ENCODE peak calls at places on chromosome 7, in ten cellular contexts. A, L, B, G, P, H, F, S, J and D are unnamed samples.

GRCh38 chr7:31002256-31002655 is 38.5 kb downstream of the GHRHR start:
- DNase-seq in A (no peak), L (no peak), B (no peak), G (no peak), P (no peak), H (no peak), F (peak; percentile 33), S (no peak), J (no peak), D (no peak)

GRCh38 chr7:106462365-106462859 is 177.6 kb upstream of the NAMPT start:
- DNase-seq in A (no peak), L (no peak), B (no peak), G (no peak), P (no peak), H (peak; percentile 39), F (peak; percentile 75), S (peak; percentile 39), J (no peak), D (no peak)

GRCh38 chr7:98802781-98803110 is 67.1 kb downstream of the TMEM130 start:
- DNase-seq in A (no peak), L (no peak), B (no peak), G (no peak), P (no peak), H (peak; percentile 46), F (no peak), S (no peak), J (no peak), D (no peak)

GRCh38 chr7:136687693-136688322 is 180.6 kb upstream of the CHRM2 start:
- DNase-seq in A (no peak), L (no peak), B (no peak), G (no peak), P (peak; percentile 3), H (peak; percentile 58), F (peak; percentile 4), S (peak; percentile 46), J (no peak), D (peak; percentile 25)

GRCh38 chr7:47480576-47481538 is 101.1 kb downstream of the TNS3 start:
- DNase-seq in A (no peak), L (no peak), B (no peak), G (no peak), P (no peak), H (no peak), F (no peak), S (no peak), J (no peak), D (no peak)

GRCh38 chr7:122790132-122790531 is 87.4 kb upstream of the RNF148 start:
- DNase-seq in A (no peak), L (no peak), B (no peak), G (no peak), P (no peak), H (no peak), F (no peak), S (no peak), J (no peak), D (no peak)

GRCh38 chr7:50068026-50068425 is 25.0 kb downstream of the ZPBP start:
- DNase-seq in A (no peak), L (peak; percentile 27), B (no peak), G (no peak), P (peak; percentile 13), H (peak; percentile 16), F (peak; percentile 7), S (no peak), J (no peak), D (no peak)

GRCh38 chr7:93914581-93915066 is 6.9 kb upstream of the GNG11 start:
- DNase-seq in A (no peak), L (no peak), B (no peak), G (no peak), P (no peak), H (no peak), F (peak; percentile 92), S (no peak), J (no peak), D (no peak)

DNA sequence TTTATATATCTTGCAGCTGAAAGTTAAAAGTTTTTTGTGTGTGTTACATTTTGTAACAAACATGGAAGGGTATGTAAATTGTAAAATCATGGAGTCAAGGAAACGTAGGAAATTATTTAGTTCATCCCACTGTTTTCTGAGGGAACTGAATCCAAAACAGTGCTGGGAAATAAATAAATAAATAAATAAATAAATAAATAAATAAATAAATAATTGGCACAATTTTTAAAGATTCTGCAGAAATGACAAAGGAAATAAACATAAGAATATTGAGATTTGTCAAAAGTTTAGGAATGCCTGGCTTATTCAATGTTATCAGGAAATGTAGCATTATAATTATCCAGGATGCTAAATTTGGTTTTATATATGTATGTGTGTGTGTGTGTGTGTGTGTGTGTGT is 91.4 kb upstream of the AGBL3 start:
- DNase-seq in A (no peak), L (no peak), B (no peak), G (no peak), P (no peak), H (no peak), F (no peak), S (no peak), J (no peak), D (no peak)
- TF ChIP-seq CTCF in A (no peak), L (no peak), B (no peak), G (no peak), P (no peak), H (no peak), F (no peak), S (no peak), J (no peak), D (no peak)

DNA sequence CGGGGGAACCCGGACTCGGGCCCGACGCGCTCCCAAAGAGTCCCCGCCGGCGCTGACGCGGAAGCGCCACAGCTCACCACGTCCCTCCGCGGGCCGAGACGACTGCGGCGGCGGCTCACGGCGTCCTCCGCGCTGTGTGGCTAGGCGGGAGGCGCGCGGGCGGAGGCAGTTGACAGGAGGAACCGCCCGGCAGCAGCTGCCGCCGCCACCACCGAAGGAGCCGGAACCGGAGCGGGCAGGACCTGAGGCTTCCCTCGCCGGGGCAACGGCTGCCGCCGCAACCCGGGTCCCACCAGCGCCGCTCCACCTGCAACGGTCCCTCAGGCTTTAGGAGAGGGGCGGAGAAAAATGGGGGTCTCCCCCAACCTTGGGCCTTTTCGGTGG is 334 bp downstream of the ZNF800 start:
- DNase-seq in A (peak; percentile 59), L (peak; percentile 42), B (peak; percentile 73), G (peak; percentile 53), P (peak; percentile 16), H (peak; percentile 74), F (peak; percentile 35), S (peak; percentile 84), J (peak; percentile 46), D (no peak)
- TF ChIP-seq CTCF in A (no peak), L (no peak), B (no peak), G (no peak), P (no peak), H (no peak), F (no peak), S (no peak), J (no peak), D (no peak)

GRCh38 chr7:38432080-38432479 is 158.6 kb upstream of the TARP start:
- DNase-seq in A (no peak), L (no peak), B (no peak), G (no peak), P (no peak), H (no peak), F (no peak), S (no peak), J (no peak), D (no peak)

GRCh38 chr7:38427279-38427955 is 154.0 kb upstream of the TARP start:
- DNase-seq in A (no peak), L (no peak), B (no peak), G (no peak), P (no peak), H (no peak), F (no peak), S (no peak), J (no peak), D (no peak)

GRCh38 chr7:38425509-38425908 is 152.1 kb upstream of the TARP start:
- DNase-seq in A (no peak), L (no peak), B (no peak), G (no peak), P (no peak), H (peak; percentile 31), F (no peak), S (no peak), J (no peak), D (no peak)

GRCh38 chr7:38428040-38428439 is 154.6 kb upstream of the TARP start:
- DNase-seq in A (no peak), L (no peak), B (no peak), G (no peak), P (no peak), H (no peak), F (peak; percentile 61), S (no peak), J (no peak), D (no peak)

DNA sequence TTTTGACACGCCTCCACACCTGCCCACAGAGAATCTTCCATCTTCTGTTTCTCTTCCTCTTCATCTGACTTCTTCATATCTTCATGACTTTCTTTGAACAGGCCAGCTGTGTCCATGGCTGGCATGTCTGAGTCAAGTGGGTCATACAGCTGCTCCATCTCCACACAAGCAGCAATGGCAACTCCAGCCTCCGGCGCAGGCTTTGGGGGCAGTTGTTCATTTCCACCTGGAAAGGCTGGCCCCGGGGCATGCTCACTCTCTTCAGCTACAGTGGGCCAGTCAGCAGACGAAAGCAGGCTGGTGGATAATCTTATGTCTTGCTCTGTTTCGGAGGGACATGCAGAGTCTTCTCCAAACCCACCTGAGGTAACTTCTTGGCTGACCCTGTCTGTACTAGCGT is 155.6 kb upstream of the TARP start:
- DNase-seq in A (no peak), L (no peak), B (no peak), G (no peak), P (no peak), H (no peak), F (no peak), S (no peak), J (no peak), D (no peak)
- TF ChIP-seq CTCF in A (no peak), L (no peak), B (no peak), G (no peak), P (no peak), H (no peak), F (no peak), S (no peak), J (no peak), D (no peak)

GRCh38 chr7:27375958-27376357 is 133.4 kb downstream of the EVX1 start:
- DNase-seq in A (no peak), L (no peak), B (no peak), G (no peak), P (no peak), H (no peak), F (no peak), S (no peak), J (no peak), D (no peak)

GRCh38 chr7:27382307-27382706 is 139.7 kb downstream of the EVX1 start:
- DNase-seq in A (no peak), L (no peak), B (no peak), G (no peak), P (no peak), H (no peak), F (no peak), S (no peak), J (no peak), D (no peak)

GRCh38 chr7:27374958-27375841 is 132.6 kb downstream of the EVX1 start:
- DNase-seq in A (no peak), L (no peak), B (no peak), G (no peak), P (no peak), H (no peak), F (no peak), S (no peak), J (no peak), D (no peak)

DNA sequence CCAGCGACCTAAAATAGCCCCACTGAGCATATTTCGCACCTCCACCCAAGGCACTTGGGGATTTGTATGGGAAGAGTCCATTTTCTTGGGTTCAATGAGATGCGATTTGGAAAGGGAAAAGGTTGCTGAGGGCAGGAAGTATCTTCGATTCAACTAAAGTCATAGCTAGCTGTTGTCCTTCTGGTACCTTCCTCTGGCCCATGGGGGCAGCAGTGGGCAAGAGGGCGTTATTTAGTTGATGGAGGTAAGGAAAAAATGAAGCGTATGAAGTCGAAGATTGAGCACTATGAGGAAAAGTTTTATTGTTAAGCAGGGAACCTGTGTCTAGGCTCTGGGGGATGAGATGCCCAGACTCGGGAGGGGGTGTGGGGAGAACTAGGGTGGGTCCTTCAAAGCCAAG is 135.4 kb downstream of the EVX1 start:
- DNase-seq in A (no peak), L (no peak), B (no peak), G (no peak), P (no peak), H (no peak), F (no peak), S (no peak), J (no peak), D (no peak)
- TF ChIP-seq CTCF in A (no peak), L (no peak), B (no peak), G (no peak), P (no peak), H (no peak), F (no peak), S (no peak), J (no peak), D (no peak)